ENCODE peak calls at places on chromosome 19, in nine cellular contexts. Q is HFFc6, S is glutamatergic neuron, V is T47D, M is germinal center, I is nucleus accumbens, N is esophagus squamous epithelium, R is ELF-1, G is mesenteric fat pad. U is an unnamed sample.

GRCh38 chr19:29576043-29576442 is 30.0 kb upstream of the POP4 start:
- DNase-seq in G (peak), V (no peak), N (no peak), M (no peak), I (peak), S (no peak), R (no peak), Q (no peak), U (no peak)

GRCh38 chr19:51135004-51135403 is 7.1 kb upstream of the SIGLEC7 start:
- DNase-seq in Q (no peak), V (no peak), R (no peak), I (no peak), M (no peak), N (no peak), S (no peak), G (no peak), U (no peak)

GRCh38 chr19:19613456-19613855 is 5.0 kb downstream of the PBX4 start:
- DNase-seq in I (no peak), V (no peak), G (no peak), R (peak), N (no peak), S (no peak), M (no peak), Q (peak), U (no peak)

GRCh38 chr19:42088471-42089190 is 12.7 kb downstream of the ZNF574 start:
- DNase-seq in G (no peak), V (no peak), S (no peak), I (no peak), N (no peak), M (no peak), Q (peak), R (no peak), U (peak)

GRCh38 chr19:5035817-5036732 is 67.2 kb downstream of the KDM4B start:
- DNase-seq in S (no peak), M (no peak), Q (no peak), R (no peak), I (peak), G (no peak), N (no peak), V (no peak), U (peak)

GRCh38 chr19:41916033-41916424 is 12.2 kb downstream of the ERFL start:
- DNase-seq in Q (no peak), M (no peak), S (no peak), R (no peak), V (no peak), N (no peak), G (no peak), I (no peak), U (no peak)

GRCh38 chr19:17448190-17448967 is at the start of gene TMEM221:
- DNase-seq in R (peak), S (peak), N (no peak), I (no peak), M (peak), V (peak), Q (no peak), G (no peak), U (peak)

GRCh38 chr19:45016388-45017314 is 15.4 kb downstream of the RELB start:
- DNase-seq in R (peak), I (peak), M (peak), S (peak), N (no peak), V (peak), G (no peak), Q (peak), U (peak)

GRCh38 chr19:39407644-39408391 is 1.2 kb downstream of the ZFP36 start:
- DNase-seq in M (peak), G (no peak), S (peak), N (no peak), V (peak), Q (peak), R (no peak), I (peak), U (peak)

GRCh38 chr19:2476451-2477140 is 669 bp downstream of the GADD45B start:
- DNase-seq in N (no peak), V (no peak), M (no peak), R (peak), G (no peak), S (no peak), I (peak), Q (peak), U (peak)

GRCh38 chr19:29753934-29754305 is 38.9 kb upstream of the C19orf12 start:
- DNase-seq in R (no peak), V (no peak), M (no peak), G (no peak), N (no peak), I (no peak), S (no peak), Q (no peak), U (no peak)